ENCODE peak calls at places on chromosomes 2 and 18, in ten cellular contexts. Q is lower lobe of right lung, J is heart right ventricle, A is B cell, B is PC-9, L is tibial artery, U is neural progenitor cell, Y is cardiac muscle cell, Z is type B pancreatic cell, G is cardiac fibroblast. M is an unnamed sample.

GRCh38 chr2:112627060-112628040 is 18.4 kb upstream of the SLC20A1 start:
- DNase-seq in Q (no peak), J (peak), A (no peak), B (peak), L (peak), U (no peak), Y (peak), Z (no peak), G (peak), M (peak)

GRCh38 chr2:65598240-65598639 is 165.8 kb upstream of the SPRED2 start:
- DNase-seq in Q (no peak), J (no peak), A (no peak), B (no peak), L (no peak), U (no peak), Y (no peak), Z (no peak), G (no peak), M (no peak)

GRCh38 chr2:133792223-133792622 is 224.0 kb upstream of the NCKAP5 start:
- DNase-seq in Q (no peak), J (no peak), A (no peak), B (no peak), L (no peak), U (no peak), Y (no peak), Z (no peak), G (no peak), M (no peak)

GRCh38 chr2:130762031-130762909 is 6.9 kb downstream of the AMER3 start:
- DNase-seq in Q (no peak), J (no peak), A (no peak), B (no peak), L (no peak), U (no peak), Y (no peak), Z (no peak), G (no peak), M (no peak)

GRCh38 chr2:215401896-215402379 is 33.9 kb downstream of the FN1 start:
- DNase-seq in Q (no peak), J (peak), A (no peak), B (no peak), L (no peak), U (no peak), Y (peak), Z (no peak), G (peak), M (no peak)

GRCh38 chr2:37387143-37387835 is 42.9 kb downstream of the QPCT start:
- DNase-seq in Q (no peak), J (no peak), A (no peak), B (no peak), L (no peak), U (no peak), Y (peak), Z (no peak), G (peak), M (no peak)

GRCh38 chr2:187497858-187498463 is 49.9 kb upstream of the CALCRL start:
- DNase-seq in Q (no peak), J (no peak), A (no peak), B (no peak), L (no peak), U (peak), Y (peak), Z (no peak), G (peak), M (no peak)

GRCh38 chr2:45119038-45119437 is 109.8 kb upstream of the SIX2 start:
- DNase-seq in Q (no peak), J (no peak), A (no peak), B (peak), L (no peak), U (no peak), Y (peak), Z (no peak), G (peak), M (peak)

GRCh38 chr18:10114727-10115463 is 201.1 kb downstream of the VAPA start:
- DNase-seq in Q (no peak), J (no peak), A (no peak), B (no peak), L (no peak), U (no peak), Y (no peak), Z (no peak), G (no peak), M (no peak)

GRCh38 chr2:85971369-85971768 is 82.6 kb upstream of the ST3GAL5 start:
- DNase-seq in Q (no peak), J (no peak), A (no peak), B (no peak), L (no peak), U (no peak), Y (peak), Z (no peak), G (peak), M (no peak)

GRCh38 chr2:234273887-234274584 is 222.8 kb downstream of the ARL4C start:
- DNase-seq in Q (no peak), J (no peak), A (no peak), B (no peak), L (no peak), U (no peak), Y (no peak), Z (no peak), G (no peak), M (no peak)

GRCh38 chr2:48165066-48165753 is 258.9 kb upstream of the FBXO11 start:
- DNase-seq in Q (no peak), J (no peak), A (no peak), B (no peak), L (no peak), U (no peak), Y (peak), Z (no peak), G (no peak), M (no peak)

GRCh38 chr2:172089633-172090032 is 4.3 kb downstream of the DLX1 start:
- DNase-seq in Q (no peak), J (no peak), A (no peak), B (no peak), L (no peak), U (peak), Y (no peak), Z (no peak), G (no peak), M (no peak)

GRCh38 chr2:230054079-230054478 is 14.6 kb downstream of the SLC16A14 start:
- DNase-seq in Q (no peak), J (no peak), A (no peak), B (peak), L (no peak), U (no peak), Y (peak), Z (no peak), G (peak), M (no peak)

DNA sequence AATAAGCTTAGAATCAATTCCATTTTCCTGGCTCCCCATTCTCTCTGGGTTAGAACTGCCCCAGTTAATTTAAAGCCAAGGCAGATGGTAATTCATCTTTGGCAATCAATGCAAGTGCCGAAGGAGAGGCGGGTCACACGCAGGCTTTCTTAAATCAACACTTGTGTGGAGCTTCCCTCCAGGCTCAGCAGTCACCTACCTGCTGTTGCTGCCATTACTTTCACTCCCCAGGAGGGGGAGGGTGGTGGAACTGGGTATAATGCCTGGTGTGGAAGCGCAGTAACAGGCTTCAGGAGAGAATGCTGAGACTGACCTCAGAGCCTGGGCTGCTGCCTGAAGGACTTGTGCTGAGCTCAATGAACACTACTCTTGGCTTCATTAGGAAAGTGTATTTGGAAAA is 19.2 kb downstream of the TTR start:
- DNase-seq in Q (no peak), J (no peak), A (no peak), B (no peak), L (no peak), U (peak), Y (peak), Z (no peak), G (peak), M (peak)
- TF ChIP-seq CTCF in Q (no peak), J (no peak), A (no peak), B (no peak), L (no peak), U (peak), Y (peak), Z (peak), G (peak), M (peak)

GRCh38 chr2:61970807-61971556 is 65.5 kb downstream of the COMMD1 start:
- DNase-seq in Q (no peak), J (no peak), A (no peak), B (no peak), L (no peak), U (peak), Y (peak), Z (no peak), G (no peak), M (peak)
- TF ChIP-seq CTCF in Q (no peak), J (no peak), A (no peak), B (no peak), L (no peak), U (peak), Y (no peak), Z (no peak), G (no peak), M (no peak)

GRCh38 chr2:69221960-69222751 is 164.9 kb downstream of the GFPT1 start:
- DNase-seq in Q (no peak), J (no peak), A (no peak), B (no peak), L (no peak), U (no peak), Y (peak), Z (no peak), G (peak), M (no peak)
- TF ChIP-seq CTCF in Q (no peak), J (no peak), A (no peak), B (no peak), L (no peak), U (no peak), Y (no peak), Z (no peak), G (no peak), M (no peak)

GRCh38 chr18:59057493-59057795 is 82.2 kb upstream of the SEC11C start:
- DNase-seq in Q (no peak), J (no peak), A (no peak), B (no peak), L (no peak), U (no peak), Y (no peak), Z (no peak), G (no peak), M (no peak)
- TF ChIP-seq CTCF in Q (no peak), J (no peak), A (no peak), B (no peak), L (no peak), U (no peak), Y (no peak), Z (peak), G (no peak), M (no peak)

DNA sequence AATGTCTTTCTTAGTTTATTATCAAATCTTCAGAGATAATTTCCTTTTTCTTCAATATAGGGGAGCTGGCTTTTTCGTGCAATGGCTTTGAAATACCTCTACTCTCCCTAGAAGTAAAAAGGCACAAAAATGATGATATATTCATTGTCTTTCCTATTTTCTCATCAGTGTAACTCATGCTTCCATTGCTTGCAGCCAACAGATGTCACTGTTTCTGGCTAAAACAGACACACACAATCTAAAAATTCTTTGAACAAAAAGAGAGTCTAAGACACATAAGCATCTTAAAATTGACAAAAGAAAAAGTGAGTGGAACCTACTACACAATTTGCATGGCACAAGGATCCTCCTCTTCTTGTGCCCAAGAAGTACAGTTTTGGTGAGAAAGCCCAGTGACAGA is 448.7 kb upstream of the VRK2 start:
- DNase-seq in Q (no peak), J (no peak), A (no peak), B (no peak), L (no peak), U (no peak), Y (no peak), Z (no peak), G (no peak), M (no peak)
- TF ChIP-seq CTCF in Q (no peak), J (no peak), A (no peak), B (no peak), L (no peak), U (peak), Y (no peak), Z (no peak), G (no peak), M (no peak)

DNA sequence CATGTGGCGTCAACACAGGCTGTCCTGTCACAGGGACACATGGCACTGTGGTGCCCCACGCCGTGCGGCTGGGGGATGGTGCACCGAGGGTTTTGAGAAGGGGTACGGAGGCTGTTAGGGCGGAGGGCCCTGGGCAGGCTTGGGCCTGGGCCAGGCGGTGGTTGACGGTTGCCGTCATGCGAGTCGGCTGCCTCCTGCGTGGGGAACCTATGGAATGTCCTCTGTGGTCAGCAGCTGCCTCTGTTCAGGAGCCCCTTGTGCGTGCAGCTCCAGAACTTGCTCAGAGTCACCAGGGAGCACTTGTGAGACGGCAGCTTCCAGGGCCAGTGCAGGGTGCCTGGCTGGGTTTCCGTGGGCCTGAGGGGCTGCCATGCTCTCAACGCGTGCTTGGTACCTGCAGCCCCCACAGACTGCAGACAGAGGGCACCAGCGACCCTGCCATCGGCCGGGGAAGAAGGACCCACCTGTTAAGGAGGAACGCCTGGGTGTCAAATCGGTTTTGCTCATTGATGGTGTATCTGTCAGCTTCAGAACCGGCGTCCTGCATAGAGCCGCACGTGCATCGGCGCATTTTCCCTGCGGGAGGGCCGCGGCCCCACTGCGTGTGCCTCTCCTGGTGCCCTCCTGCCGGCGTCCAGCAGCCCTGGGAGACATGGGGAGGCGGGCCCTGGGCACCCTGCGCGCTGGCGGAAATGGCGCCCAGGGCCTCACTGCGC is 10.0 kb upstream of the D2HGDH start:
- DNase-seq in Q (no peak), J (no peak), A (no peak), B (no peak), L (no peak), U (no peak), Y (no peak), Z (no peak), G (no peak), M (no peak)
- TF ChIP-seq CTCF in Q (peak), J (peak), A (peak), B (peak), L (no peak), U (peak), Y (peak), Z (no peak), G (peak), M (no peak)

GRCh38 chr2:74093426-74093825 is 54.3 kb downstream of the BOLA3 start:
- DNase-seq in Q (no peak), J (no peak), A (no peak), B (no peak), L (no peak), U (no peak), Y (no peak), Z (peak), G (no peak), M (no peak)

GRCh38 chr2:74089816-74090745 is 57.6 kb downstream of the BOLA3 start:
- DNase-seq in Q (no peak), J (no peak), A (no peak), B (no peak), L (no peak), U (no peak), Y (no peak), Z (peak), G (no peak), M (no peak)

GRCh38 chr2:74092236-74092635 is 55.5 kb downstream of the BOLA3 start:
- DNase-seq in Q (no peak), J (no peak), A (no peak), B (no peak), L (no peak), U (no peak), Y (no peak), Z (peak), G (no peak), M (no peak)

GRCh38 chr2:74093840-74094239 is 53.9 kb downstream of the BOLA3 start:
- DNase-seq in Q (no peak), J (no peak), A (no peak), B (no peak), L (no peak), U (no peak), Y (no peak), Z (no peak), G (no peak), M (no peak)

DNA sequence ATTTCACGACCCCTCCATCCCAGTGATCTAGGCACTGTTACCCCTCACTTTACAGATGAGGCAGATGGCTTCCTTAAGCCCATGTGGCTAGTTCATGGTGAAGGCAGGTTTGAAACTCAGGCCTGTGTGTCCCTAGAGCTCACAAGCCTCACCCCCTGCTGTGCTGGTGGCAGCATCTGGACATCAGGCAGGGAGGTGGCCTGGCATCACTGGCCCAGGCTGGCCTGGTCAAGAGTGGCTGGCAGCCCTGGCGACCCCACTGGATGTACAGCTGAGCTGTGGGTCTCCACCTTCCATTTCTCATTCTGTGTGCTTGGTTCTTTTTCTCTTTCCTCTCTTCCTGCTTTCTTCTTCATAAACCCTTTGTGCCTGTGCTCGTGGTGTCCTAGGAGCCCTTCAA is 56.3 kb downstream of the BOLA3 start:
- DNase-seq in Q (no peak), J (no peak), A (no peak), B (no peak), L (no peak), U (no peak), Y (no peak), Z (peak), G (no peak), M (no peak)
- TF ChIP-seq CTCF in Q (no peak), J (no peak), A (no peak), B (no peak), L (no peak), U (no peak), Y (no peak), Z (no peak), G (no peak), M (no peak)

GRCh38 chr2:125516496-125517109 is 1139.4 kb upstream of the GYPC start:
- DNase-seq in Q (no peak), J (no peak), A (peak), B (peak), L (no peak), U (peak), Y (peak), Z (no peak), G (peak), M (no peak)
- TF ChIP-seq CTCF in Q (peak), J (peak), A (peak), B (peak), L (no peak), U (peak), Y (peak), Z (peak), G (peak), M (peak)

M was measured in Calu3.